ENCODE peak calls at places on chromosomes 11 and 22, in ten cellular contexts. One of them, this sample, is unnamed. For H3K27me3, the result is how much of the 10 kb centered on the place peaks cover.

GRCh38 chr11:72451836-72452376 is 17.6 kb upstream of the CLPB start:
- DNase-seq in body of pancreas: no peak
- DNase-seq in breast epithelium: no peak
- DNase-seq in ovary: no peak
- DNase-seq in spleen: no peak
- DNase-seq in heart left ventricle: no peak
- DNase-seq in IMR-90: no peak
- DNase-seq in transverse colon: no peak
- DNase-seq in uterus: no peak
- DNase-seq in tibial nerve: no peak
- DNase-seq in this sample: no peak

GRCh38 chr11:120383518-120384155 is 47.4 kb downstream of the ARHGEF12 start:
- DNase-seq in body of pancreas: no peak
- DNase-seq in breast epithelium: no peak
- DNase-seq in ovary: no peak
- DNase-seq in spleen: no peak
- DNase-seq in heart left ventricle: no peak
- DNase-seq in IMR-90: no peak
- DNase-seq in transverse colon: no peak
- DNase-seq in uterus: no peak
- DNase-seq in tibial nerve: no peak
- DNase-seq in this sample: no peak

GRCh38 chr11:75240381-75241035 is at the start of gene TPBGL:
- DNase-seq in body of pancreas: no peak
- DNase-seq in breast epithelium: no peak
- DNase-seq in ovary: no peak
- DNase-seq in spleen: peak
- DNase-seq in heart left ventricle: no peak
- DNase-seq in IMR-90: no peak
- DNase-seq in transverse colon: no peak
- DNase-seq in uterus: peak
- DNase-seq in tibial nerve: no peak
- DNase-seq in this sample: no peak

GRCh38 chr11:19924321-19925115 is 211.9 kb downstream of the NAV2 start:
- DNase-seq in body of pancreas: no peak
- DNase-seq in breast epithelium: no peak
- DNase-seq in ovary: no peak
- DNase-seq in spleen: no peak
- DNase-seq in heart left ventricle: no peak
- DNase-seq in IMR-90: no peak
- DNase-seq in transverse colon: no peak
- DNase-seq in uterus: no peak
- DNase-seq in tibial nerve: no peak
- DNase-seq in this sample: no peak

GRCh38 chr11:93574821-93575220 is 31.6 kb upstream of the SMCO4 start:
- DNase-seq in body of pancreas: no peak
- DNase-seq in breast epithelium: no peak
- DNase-seq in ovary: no peak
- DNase-seq in spleen: no peak
- DNase-seq in heart left ventricle: no peak
- DNase-seq in IMR-90: no peak
- DNase-seq in transverse colon: no peak
- DNase-seq in uterus: no peak
- DNase-seq in tibial nerve: no peak
- DNase-seq in this sample: no peak

GRCh38 chr11:126640186-126640585 is 284.7 kb downstream of the ST3GAL4 start:
- DNase-seq in body of pancreas: no peak
- DNase-seq in breast epithelium: no peak
- DNase-seq in ovary: no peak
- DNase-seq in spleen: no peak
- DNase-seq in heart left ventricle: no peak
- DNase-seq in IMR-90: no peak
- DNase-seq in transverse colon: no peak
- DNase-seq in uterus: no peak
- DNase-seq in tibial nerve: no peak
- DNase-seq in this sample: no peak

GRCh38 chr11:88301478-88302140 is 35.9 kb downstream of the CTSC start:
- DNase-seq in body of pancreas: no peak
- DNase-seq in breast epithelium: no peak
- DNase-seq in ovary: no peak
- DNase-seq in spleen: no peak
- DNase-seq in heart left ventricle: no peak
- DNase-seq in IMR-90: peak
- DNase-seq in transverse colon: no peak
- DNase-seq in uterus: no peak
- DNase-seq in tibial nerve: no peak
- DNase-seq in this sample: no peak

GRCh38 chr11:86741489-86742435 is 58.6 kb upstream of the PRSS23 start:
- DNase-seq in body of pancreas: no peak
- DNase-seq in breast epithelium: no peak
- DNase-seq in ovary: no peak
- DNase-seq in spleen: no peak
- DNase-seq in heart left ventricle: no peak
- DNase-seq in IMR-90: peak
- DNase-seq in transverse colon: no peak
- DNase-seq in uterus: no peak
- DNase-seq in tibial nerve: no peak
- DNase-seq in this sample: no peak

GRCh38 chr22:30813936-30814335 is 119.3 kb downstream of the OSBP2 start:
- DNase-seq in body of pancreas: no peak
- DNase-seq in breast epithelium: no peak
- DNase-seq in ovary: no peak
- DNase-seq in spleen: no peak
- DNase-seq in heart left ventricle: no peak
- DNase-seq in IMR-90: no peak
- DNase-seq in transverse colon: no peak
- DNase-seq in uterus: no peak
- DNase-seq in tibial nerve: no peak
- DNase-seq in this sample: no peak

GRCh38 chr11:128405693-128406364 is 181.5 kb downstream of the ETS1 start:
- DNase-seq in body of pancreas: no peak
- DNase-seq in breast epithelium: no peak
- DNase-seq in ovary: no peak
- DNase-seq in spleen: no peak
- DNase-seq in heart left ventricle: no peak
- DNase-seq in IMR-90: no peak
- DNase-seq in transverse colon: no peak
- DNase-seq in uterus: no peak
- DNase-seq in tibial nerve: no peak
- DNase-seq in this sample: no peak

GRCh38 chr22:18031670-18032454 is 7.5 kb upstream of the MICAL3 start:
- DNase-seq in body of pancreas: peak
- DNase-seq in breast epithelium: peak
- DNase-seq in ovary: no peak
- DNase-seq in spleen: peak
- DNase-seq in heart left ventricle: no peak
- DNase-seq in IMR-90: peak
- DNase-seq in transverse colon: no peak
- DNase-seq in uterus: peak
- DNase-seq in tibial nerve: no peak
- DNase-seq in this sample: no peak

GRCh38 chr22:18032455-18033101 is 8.2 kb upstream of the MICAL3 start:
- DNase-seq in body of pancreas: no peak
- DNase-seq in breast epithelium: no peak
- DNase-seq in ovary: no peak
- DNase-seq in spleen: no peak
- DNase-seq in heart left ventricle: no peak
- DNase-seq in IMR-90: peak
- DNase-seq in transverse colon: no peak
- DNase-seq in uterus: peak
- DNase-seq in tibial nerve: no peak
- DNase-seq in this sample: no peak

GRCh38 chr22:18028817-18029527 is 4.6 kb upstream of the MICAL3 start:
- DNase-seq in body of pancreas: no peak
- DNase-seq in breast epithelium: no peak
- DNase-seq in ovary: no peak
- DNase-seq in spleen: peak
- DNase-seq in heart left ventricle: no peak
- DNase-seq in IMR-90: no peak
- DNase-seq in transverse colon: peak
- DNase-seq in uterus: no peak
- DNase-seq in tibial nerve: no peak
- DNase-seq in this sample: no peak

GRCh38 chr22:18033204-18033998 is 9.0 kb upstream of the MICAL3 start:
- DNase-seq in body of pancreas: no peak
- DNase-seq in breast epithelium: no peak
- DNase-seq in ovary: peak
- DNase-seq in spleen: peak
- DNase-seq in heart left ventricle: no peak
- DNase-seq in IMR-90: peak
- DNase-seq in transverse colon: no peak
- DNase-seq in uterus: peak
- DNase-seq in tibial nerve: no peak
- DNase-seq in this sample: no peak

DNA sequence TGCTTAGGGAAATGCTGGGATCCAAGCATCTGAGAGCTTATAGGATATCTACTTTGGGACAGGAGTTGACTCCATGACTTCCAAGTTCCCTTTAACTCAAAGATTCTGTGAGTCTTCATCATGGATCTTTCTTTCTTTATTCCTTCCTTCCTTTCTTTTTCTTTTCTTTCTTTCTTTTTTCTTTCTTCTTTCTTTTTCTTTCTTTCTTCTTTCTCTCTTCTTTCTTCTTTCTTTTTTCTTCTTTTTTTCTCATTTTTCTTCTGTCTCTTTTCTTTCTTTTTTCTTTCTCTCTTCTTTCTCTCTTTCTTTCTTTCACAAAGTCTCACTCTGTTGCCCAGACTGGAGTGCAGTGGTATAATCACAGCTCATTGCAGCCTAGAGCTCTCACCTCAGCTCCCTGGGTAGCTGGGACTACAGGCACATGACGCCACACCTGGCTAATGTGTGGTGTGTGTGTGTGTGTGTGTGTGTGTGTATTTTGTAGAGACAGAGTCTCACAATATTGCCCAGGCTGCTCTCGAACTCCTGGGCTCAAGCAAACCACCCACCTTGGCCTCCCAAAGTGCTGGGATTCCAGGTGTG is 5.4 kb upstream of the MICAL3 start:
- DNase-seq in body of pancreas: no peak
- DNase-seq in breast epithelium: no peak
- DNase-seq in ovary: no peak
- DNase-seq in spleen: peak
- DNase-seq in heart left ventricle: no peak
- DNase-seq in IMR-90: no peak
- DNase-seq in transverse colon: no peak
- DNase-seq in uterus: no peak
- DNase-seq in tibial nerve: no peak
- DNase-seq in this sample: no peak
- H3K27me3 ChIP-seq in body of pancreas: under half
- H3K27me3 ChIP-seq in breast epithelium: under half
- H3K27me3 ChIP-seq in ovary: under half
- H3K27me3 ChIP-seq in spleen: under half
- H3K27me3 ChIP-seq in heart left ventricle: under half
- H3K27me3 ChIP-seq in IMR-90: under half
- H3K27me3 ChIP-seq in transverse colon: under half
- H3K27me3 ChIP-seq in uterus: under half
- H3K27me3 ChIP-seq in tibial nerve: under half
- H3K27me3 ChIP-seq in this sample: under half

GRCh38 chr11:113529606-113530005 is 54.4 kb upstream of the DRD2 start:
- DNase-seq in body of pancreas: no peak
- DNase-seq in breast epithelium: no peak
- DNase-seq in ovary: no peak
- DNase-seq in spleen: no peak
- DNase-seq in heart left ventricle: no peak
- DNase-seq in IMR-90: no peak
- DNase-seq in transverse colon: no peak
- DNase-seq in uterus: no peak
- DNase-seq in tibial nerve: no peak
- DNase-seq in this sample: no peak

GRCh38 chr11:113526521-113526920 is 51.3 kb upstream of the DRD2 start:
- DNase-seq in body of pancreas: no peak
- DNase-seq in breast epithelium: no peak
- DNase-seq in ovary: no peak
- DNase-seq in spleen: no peak
- DNase-seq in heart left ventricle: no peak
- DNase-seq in IMR-90: no peak
- DNase-seq in transverse colon: no peak
- DNase-seq in uterus: no peak
- DNase-seq in tibial nerve: no peak
- DNase-seq in this sample: no peak

GRCh38 chr11:113531078-113531477 is 55.9 kb upstream of the DRD2 start:
- DNase-seq in body of pancreas: no peak
- DNase-seq in breast epithelium: no peak
- DNase-seq in ovary: no peak
- DNase-seq in spleen: no peak
- DNase-seq in heart left ventricle: no peak
- DNase-seq in IMR-90: no peak
- DNase-seq in transverse colon: no peak
- DNase-seq in uterus: no peak
- DNase-seq in tibial nerve: no peak
- DNase-seq in this sample: no peak

GRCh38 chr11:113531575-113532451 is 56.6 kb upstream of the DRD2 start:
- DNase-seq in body of pancreas: no peak
- DNase-seq in breast epithelium: no peak
- DNase-seq in ovary: no peak
- DNase-seq in spleen: no peak
- DNase-seq in heart left ventricle: no peak
- DNase-seq in IMR-90: no peak
- DNase-seq in transverse colon: no peak
- DNase-seq in uterus: no peak
- DNase-seq in tibial nerve: no peak
- DNase-seq in this sample: peak

GRCh38 chr11:113528982-113529381 is 53.8 kb upstream of the DRD2 start:
- DNase-seq in body of pancreas: no peak
- DNase-seq in breast epithelium: peak
- DNase-seq in ovary: no peak
- DNase-seq in spleen: no peak
- DNase-seq in heart left ventricle: no peak
- DNase-seq in IMR-90: no peak
- DNase-seq in transverse colon: no peak
- DNase-seq in uterus: no peak
- DNase-seq in tibial nerve: no peak
- DNase-seq in this sample: no peak
- TF ChIP-seq POLR2A in body of pancreas: no peak
- TF ChIP-seq POLR2A in breast epithelium: no peak
- TF ChIP-seq POLR2A in ovary: no peak
- TF ChIP-seq POLR2A in spleen: no peak
- TF ChIP-seq POLR2A in heart left ventricle: no peak
- TF ChIP-seq POLR2A in IMR-90: no peak
- TF ChIP-seq POLR2A in transverse colon: no peak
- TF ChIP-seq POLR2A in uterus: no peak
- TF ChIP-seq POLR2A in tibial nerve: no peak
- TF ChIP-seq POLR2A in this sample: no peak

GRCh38 chr11:62546937-62547625 is 475 bp upstream of the AHNAK start:
- DNase-seq in body of pancreas: no peak
- DNase-seq in breast epithelium: peak
- DNase-seq in ovary: no peak
- DNase-seq in spleen: no peak
- DNase-seq in heart left ventricle: no peak
- DNase-seq in IMR-90: peak
- DNase-seq in transverse colon: peak
- DNase-seq in uterus: peak
- DNase-seq in tibial nerve: no peak
- DNase-seq in this sample: no peak
- H3K27me3 ChIP-seq in body of pancreas: under half
- H3K27me3 ChIP-seq in breast epithelium: under half
- H3K27me3 ChIP-seq in ovary: under half
- H3K27me3 ChIP-seq in spleen: under half
- H3K27me3 ChIP-seq in heart left ventricle: under half
- H3K27me3 ChIP-seq in IMR-90: under half
- H3K27me3 ChIP-seq in transverse colon: under half
- H3K27me3 ChIP-seq in uterus: under half
- H3K27me3 ChIP-seq in tibial nerve: under half
- H3K27me3 ChIP-seq in this sample: under half

GRCh38 chr22:26324150-26324549 is 104.9 kb upstream of the ASPHD2 start:
- DNase-seq in body of pancreas: no peak
- DNase-seq in breast epithelium: no peak
- DNase-seq in ovary: no peak
- DNase-seq in spleen: no peak
- DNase-seq in heart left ventricle: no peak
- DNase-seq in IMR-90: no peak
- DNase-seq in transverse colon: no peak
- DNase-seq in uterus: no peak
- DNase-seq in tibial nerve: no peak
- DNase-seq in this sample: no peak
- TF ChIP-seq POLR2A in body of pancreas: no peak
- TF ChIP-seq POLR2A in breast epithelium: no peak
- TF ChIP-seq POLR2A in ovary: no peak
- TF ChIP-seq POLR2A in spleen: no peak
- TF ChIP-seq POLR2A in heart left ventricle: no peak
- TF ChIP-seq POLR2A in IMR-90: no peak
- TF ChIP-seq POLR2A in transverse colon: no peak
- TF ChIP-seq POLR2A in uterus: no peak
- TF ChIP-seq POLR2A in tibial nerve: no peak
- TF ChIP-seq POLR2A in this sample: no peak

This sample was measured in vagina.